ENCODE peak calls at places on chromosomes 7 and 10, in ten cellular contexts. M is AG08395; W is GM23248; Y is neuronal stem cell; K is hepatic stellate cell; D is EL; O is stimulated activated naive CD4-positive, alpha-beta T cell; B is aorta; V is activated CD4-positive, CD25-positive, alpha-beta regulatory T cell treated with anti-CD3 and anti-CD28 coated beads, Interleukin-2, amount 50 U/mL, for 72 hours; Q is mucosa of descending colon. L is an unnamed sample.
A peak's percentile ranks its signal among the peaks of the same experiment; 100 is the strongest.

GRCh38 chr10:76393875-76394706 is 962.7 kb downstream of the LRMDA start:
- DNase-seq in M (no peak), W (peak; percentile 29), Y (no peak), K (no peak), D (no peak), O (no peak), B (no peak), V (no peak), Q (no peak), L (no peak)

GRCh38 chr10:24277771-24278518 is 69.0 kb downstream of the KIAA1217 start:
- DNase-seq in M (no peak), W (peak; percentile 28), Y (no peak), K (no peak), D (peak; percentile 4), O (no peak), B (no peak), V (no peak), Q (no peak), L (peak; percentile 67)

GRCh38 chr10:126101744-126102143 is 205.4 kb downstream of the FANK1 start:
- DNase-seq in M (no peak), W (no peak), Y (no peak), K (no peak), D (no peak), O (no peak), B (no peak), V (no peak), Q (no peak), L (no peak)

GRCh38 chr7:123022576-123022975 is 27.1 kb upstream of the TAS2R16 start:
- DNase-seq in M (no peak), W (no peak), Y (no peak), K (no peak), D (no peak), O (no peak), B (no peak), V (no peak), Q (no peak), L (peak; percentile 24)

GRCh38 chr10:778626-779330 is 89.3 kb upstream of the DIP2C start:
- DNase-seq in M (no peak), W (peak; percentile 41), Y (no peak), K (no peak), D (no peak), O (no peak), B (no peak), V (no peak), Q (no peak), L (peak; percentile 67)

GRCh38 chr7:25964483-25964961 is 187.5 kb upstream of the NFE2L3 start:
- DNase-seq in M (no peak), W (no peak), Y (no peak), K (no peak), D (no peak), O (no peak), B (no peak), V (no peak), Q (no peak), L (no peak)

GRCh38 chr10:97570789-97571536 is 1.6 kb upstream of the ANKRD2 start:
- DNase-seq in M (no peak), W (no peak), Y (no peak), K (no peak), D (no peak), O (no peak), B (no peak), V (no peak), Q (no peak), L (no peak)

GRCh38 chr7:15130666-15131541 is 228.4 kb upstream of the DGKB start:
- DNase-seq in M (peak; percentile 25), W (peak; percentile 70), Y (no peak), K (peak; percentile 16), D (peak; percentile 71), O (no peak), B (no peak), V (no peak), Q (no peak), L (peak; percentile 11)

GRCh38 chr7:10315881-10316280 is 657.8 kb upstream of the PHF14 start:
- DNase-seq in M (no peak), W (no peak), Y (no peak), K (no peak), D (no peak), O (no peak), B (no peak), V (no peak), Q (no peak), L (peak; percentile 11)

GRCh38 chr7:141511370-141512335 is 39.6 kb upstream of the AGK start:
- DNase-seq in M (no peak), W (peak; percentile 20), Y (no peak), K (no peak), D (no peak), O (no peak), B (no peak), V (no peak), Q (peak; percentile 28), L (peak; percentile 26)

GRCh38 chr10:48800283-48800675 is 115.6 kb downstream of the WDFY4 start:
- DNase-seq in M (no peak), W (no peak), Y (no peak), K (no peak), D (peak; percentile 8), O (peak; percentile 25), B (no peak), V (no peak), Q (no peak), L (no peak)

GRCh38 chr10:87546221-87546620 is 41.5 kb downstream of the MINPP1 start:
- DNase-seq in M (no peak), W (peak; percentile 34), Y (no peak), K (no peak), D (peak; percentile 88), O (no peak), B (peak; percentile 52), V (no peak), Q (no peak), L (no peak)

GRCh38 chr10:34139559-34139958 is 675.5 kb downstream of the PARD3 start:
- DNase-seq in M (no peak), W (peak; percentile 13), Y (no peak), K (no peak), D (peak; percentile 16), O (no peak), B (no peak), V (no peak), Q (no peak), L (peak; percentile 44)

GRCh38 chr7:24825315-24825917 is 68.2 kb upstream of the GSDME start:
- DNase-seq in M (peak; percentile 19), W (peak; percentile 25), Y (no peak), K (no peak), D (peak; percentile 25), O (no peak), B (no peak), V (no peak), Q (no peak), L (no peak)

GRCh38 chr10:62662471-62662870 is 142.0 kb upstream of the ADO start:
- DNase-seq in M (no peak), W (no peak), Y (no peak), K (no peak), D (no peak), O (no peak), B (no peak), V (no peak), Q (no peak), L (no peak)

GRCh38 chr10:110058215-110058614 is 50.4 kb downstream of the ADD3 start:
- DNase-seq in M (no peak), W (no peak), Y (no peak), K (no peak), D (no peak), O (peak; percentile 7), B (no peak), V (no peak), Q (no peak), L (no peak)

GRCh38 chr10:33115720-33116119 is 157.7 kb upstream of the ITGB1 start:
- DNase-seq in M (no peak), W (peak; percentile 63), Y (no peak), K (no peak), D (peak; percentile 47), O (no peak), B (no peak), V (no peak), Q (no peak), L (no peak)

GRCh38 chr10:45532501-45532900 is 140.1 kb downstream of the ZFAND4 start:
- DNase-seq in M (no peak), W (no peak), Y (no peak), K (no peak), D (no peak), O (no peak), B (no peak), V (no peak), Q (no peak), L (no peak)

GRCh38 chr10:71076473-71077142 is 135.8 kb upstream of the UNC5B start:
- DNase-seq in M (no peak), W (no peak), Y (no peak), K (no peak), D (no peak), O (no peak), B (peak; percentile 28), V (peak; percentile 8), Q (no peak), L (no peak)

GRCh38 chr10:129307141-129307540 is 159.9 kb upstream of the MGMT start:
- DNase-seq in M (no peak), W (no peak), Y (no peak), K (no peak), D (no peak), O (no peak), B (no peak), V (no peak), Q (no peak), L (no peak)

GRCh38 chr7:138825049-138825721 is 27.2 kb upstream of the ATP6V0A4 start:
- DNase-seq in M (no peak), W (no peak), Y (no peak), K (no peak), D (no peak), O (no peak), B (no peak), V (no peak), Q (no peak), L (no peak)

GRCh38 chr10:96765406-96766240 is 45.3 kb upstream of the PIK3AP1 start:
- DNase-seq in M (peak; percentile 78), W (peak; percentile 77), Y (no peak), K (peak; percentile 54), D (peak; percentile 72), O (peak; percentile 68), B (peak; percentile 80), V (peak; percentile 73), Q (peak; percentile 89), L (peak; percentile 72)

GRCh38 chr10:84541289-84541637 is 212.9 kb downstream of the CCSER2 start:
- DNase-seq in M (no peak), W (peak; percentile 6), Y (no peak), K (no peak), D (peak; percentile 17), O (no peak), B (no peak), V (no peak), Q (no peak), L (no peak)

GRCh38 chr7:99019523-99020412 is 124.1 kb downstream of the SMURF1 start:
- DNase-seq in M (no peak), W (no peak), Y (no peak), K (no peak), D (no peak), O (no peak), B (peak; percentile 5), V (no peak), Q (no peak), L (no peak)

GRCh38 chr7:83562289-83562688 is 86.7 kb downstream of the SEMA3E start:
- DNase-seq in M (no peak), W (no peak), Y (no peak), K (no peak), D (no peak), O (no peak), B (no peak), V (no peak), Q (no peak), L (no peak)

GRCh38 chr7:23759556-23760391 is 49.8 kb downstream of the STK31 start:
- DNase-seq in M (no peak), W (no peak), Y (no peak), K (no peak), D (peak; percentile 53), O (no peak), B (no peak), V (no peak), Q (no peak), L (peak; percentile 94)

GRCh38 chr10:86715836-86716235 is 40.6 kb upstream of the BMPR1A start:
- DNase-seq in M (no peak), W (no peak), Y (no peak), K (no peak), D (no peak), O (no peak), B (peak; percentile 21), V (no peak), Q (peak; percentile 17), L (no peak)

L was measured in astrocyte of the hippocampus.